ENCODE peak calls at places on chromosomes 16 and 17, in four cellular contexts. One of them, this sample, is unnamed.

GRCh38 chr17:64037802-64038201 is 17.4 kb upstream of the ICAM2 start:
- DNase-seq in HepG2: no peak
- DNase-seq in K562: no peak
- DNase-seq in GM12878: no peak
- DNase-seq in this sample: no peak

GRCh38 chr17:8131844-8132441 is 8.0 kb upstream of the HES7 start:
- DNase-seq in GM12878: no peak
- DNase-seq in K562: no peak
- DNase-seq in HepG2: no peak
- DNase-seq in this sample: no peak

GRCh38 chr16:58331024-58331707 is 36.3 kb upstream of the PRSS54 start:
- DNase-seq in K562: peak; percentile 22
- DNase-seq in HepG2: no peak
- DNase-seq in GM12878: no peak
- DNase-seq in this sample: no peak

GRCh38 chr17:885971-886571 is 93.5 kb downstream of the NXN start:
- DNase-seq in GM12878: no peak
- DNase-seq in HepG2: no peak
- DNase-seq in K562: no peak
- DNase-seq in this sample: no peak

GRCh38 chr17:7114875-7115614 is 423 bp upstream of the ASGR2 start:
- DNase-seq in HepG2: peak; percentile 91
- DNase-seq in K562: no peak
- DNase-seq in GM12878: no peak
- DNase-seq in this sample: no peak

GRCh38 chr16:69494993-69495392 is 70.6 kb downstream of the CYB5B start:
- DNase-seq in K562: peak; percentile 55
- DNase-seq in GM12878: no peak
- DNase-seq in HepG2: peak; percentile 39
- DNase-seq in this sample: no peak

GRCh38 chr17:70987867-70988340 is 818.6 kb downstream of the KCNJ2 start:
- DNase-seq in GM12878: peak; percentile 4
- DNase-seq in HepG2: no peak
- DNase-seq in K562: no peak
- DNase-seq in this sample: no peak

GRCh38 chr17:11637796-11638195 is 39.5 kb downstream of the DNAH9 start:
- DNase-seq in GM12878: no peak
- DNase-seq in HepG2: no peak
- DNase-seq in K562: no peak
- DNase-seq in this sample: no peak

GRCh38 chr17:15233022-15233805 is 31.9 kb downstream of the PMP22 start:
- DNase-seq in K562: peak; percentile 32
- DNase-seq in GM12878: no peak
- DNase-seq in HepG2: peak; percentile 60
- DNase-seq in this sample: peak; percentile 27

GRCh38 chr16:76749780-76750375 is 441.1 kb upstream of the MON1B start:
- DNase-seq in HepG2: no peak
- DNase-seq in GM12878: no peak
- DNase-seq in K562: no peak
- DNase-seq in this sample: no peak

GRCh38 chr16:81618661-81619060 is 160.4 kb upstream of the PLCG2 start:
- DNase-seq in K562: no peak
- DNase-seq in HepG2: no peak
- DNase-seq in GM12878: no peak
- DNase-seq in this sample: no peak

GRCh38 chr16:81460075-81460474 is 15.5 kb downstream of the CMIP start:
- DNase-seq in K562: no peak
- DNase-seq in GM12878: no peak
- DNase-seq in HepG2: no peak
- DNase-seq in this sample: no peak

GRCh38 chr17:50363217-50364060 is 9.5 kb downstream of the MRPL27 start:
- DNase-seq in HepG2: peak; percentile 46
- DNase-seq in GM12878: no peak
- DNase-seq in K562: no peak
- DNase-seq in this sample: peak; percentile 82

GRCh38 chr16:58197314-58198012 is 443 bp downstream of the CSNK2A2 start:
- DNase-seq in HepG2: no peak
- DNase-seq in GM12878: no peak
- DNase-seq in K562: peak; percentile 72
- DNase-seq in this sample: peak; percentile 74

GRCh38 chr16:24516900-24517669 is 22.3 kb upstream of the RBBP6 start:
- DNase-seq in HepG2: peak; percentile 91
- DNase-seq in GM12878: peak; percentile 38
- DNase-seq in K562: peak; percentile 74
- DNase-seq in this sample: peak; percentile 71
- TF ChIP-seq FOXM1 in HepG2: no peak
- TF ChIP-seq FOXM1 in GM12878: no peak
- TF ChIP-seq FOXM1 in K562: no peak
- TF ChIP-seq FOXM1 in this sample: no peak

GRCh38 chr17:53462393-53462811 is 360.3 kb upstream of the KIF2B start:
- DNase-seq in GM12878: no peak
- DNase-seq in HepG2: no peak
- DNase-seq in K562: no peak
- DNase-seq in this sample: peak; percentile 3
- TF ChIP-seq CTCF in GM12878: no peak
- TF ChIP-seq CTCF in HepG2: no peak
- TF ChIP-seq CTCF in K562: no peak
- TF ChIP-seq CTCF in this sample: no peak

DNA sequence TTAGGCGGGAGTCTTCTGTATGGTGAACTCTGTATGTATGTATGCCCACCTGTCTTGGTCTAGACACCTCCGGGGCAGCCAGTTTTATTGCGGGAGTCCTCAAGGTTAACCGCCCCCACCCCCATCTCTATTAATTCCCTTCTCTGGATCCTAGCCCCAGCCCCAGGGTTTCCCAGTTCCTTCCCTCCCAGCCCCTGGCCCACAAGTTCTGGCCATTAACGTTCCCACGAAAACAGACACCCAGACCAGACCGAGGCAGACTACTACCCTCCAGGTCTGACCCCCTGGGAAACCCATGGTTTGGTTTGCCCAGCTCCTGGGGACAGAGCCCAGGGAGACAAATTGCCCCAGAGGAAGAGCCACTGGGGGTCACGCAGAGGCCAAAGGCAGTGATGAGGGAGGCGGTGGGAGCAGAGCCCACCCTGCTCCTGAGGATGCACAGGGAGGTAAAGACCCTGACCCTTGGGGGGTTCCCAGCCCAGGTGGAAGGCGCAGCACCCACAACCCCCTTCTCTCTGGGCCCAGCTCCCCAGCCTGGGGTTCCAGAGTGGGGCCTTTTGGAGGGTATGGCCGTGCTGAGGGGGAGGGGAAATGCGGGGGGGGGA is 8.5 kb downstream of the TBKBP1 start:
- DNase-seq in K562: no peak
- DNase-seq in GM12878: no peak
- DNase-seq in HepG2: no peak
- DNase-seq in this sample: no peak
- TF ChIP-seq FOXM1 in K562: no peak
- TF ChIP-seq FOXM1 in GM12878: no peak
- TF ChIP-seq FOXM1 in HepG2: no peak
- TF ChIP-seq FOXM1 in this sample: no peak

DNA sequence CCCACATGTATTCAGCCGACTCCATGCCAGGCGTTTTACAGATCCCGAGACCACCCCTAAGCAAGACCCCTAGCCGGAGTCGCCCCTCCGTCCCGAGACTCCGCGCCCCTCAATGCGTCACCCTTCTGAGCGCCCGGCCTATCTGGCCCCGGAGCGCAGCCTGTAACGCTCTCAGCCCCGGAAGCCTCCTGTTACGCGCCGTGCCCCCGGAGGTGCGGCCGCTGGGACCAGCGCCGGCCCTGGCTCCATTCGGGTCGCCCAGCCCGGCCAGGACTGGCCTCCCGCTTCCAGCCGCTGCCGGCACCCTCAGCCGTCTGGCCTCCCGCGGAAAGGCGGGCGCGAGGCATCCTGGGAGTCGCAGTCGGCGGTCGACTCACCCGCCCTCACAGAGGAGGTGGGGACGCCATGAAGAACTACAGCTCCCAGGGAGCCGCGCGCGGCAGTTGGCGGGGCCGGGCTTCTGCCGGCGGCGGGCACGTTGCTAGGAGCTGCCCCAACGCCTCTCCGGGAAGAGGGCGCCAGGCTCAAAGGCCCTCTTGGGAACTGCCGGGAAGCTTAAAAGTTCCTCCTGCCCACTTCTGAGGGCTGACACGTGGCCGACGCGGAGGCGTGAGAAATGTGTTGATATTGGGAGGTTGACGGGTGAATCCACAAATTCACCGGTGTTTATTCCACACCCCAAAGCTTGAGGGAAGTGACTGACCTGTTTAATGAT is at the start of gene FBF1:
- DNase-seq in K562: peak; percentile 97
- DNase-seq in GM12878: peak; percentile 46
- DNase-seq in HepG2: peak; percentile 93
- DNase-seq in this sample: peak; percentile 100
- TF ChIP-seq CTCF in K562: no peak
- TF ChIP-seq CTCF in GM12878: no peak
- TF ChIP-seq CTCF in HepG2: peak; percentile 58
- TF ChIP-seq CTCF in this sample: peak; percentile 13